ENCODE peak calls at places on chromosomes 6 and 20, in six cellular contexts. X, R, E, A, M and W are unnamed samples.

GRCh38 chr6:10136636-10137035 is 278.2 kb downstream of the TFAP2A start:
- DNase-seq in X (no peak), R (no peak), E (no peak), A (no peak), M (peak; percentile 99), W (no peak)

GRCh38 chr6:156991971-156992370 is 214.8 kb downstream of the ARID1B start:
- DNase-seq in X (no peak), R (peak; percentile 46), E (peak; percentile 6), A (no peak), M (peak; percentile 27), W (no peak)

GRCh38 chr6:166926748-166927147 is 29.6 kb downstream of the RNASET2 start:
- DNase-seq in X (no peak), R (no peak), E (no peak), A (no peak), M (no peak), W (no peak)

GRCh38 chr20:1876217-1876921 is 18.8 kb upstream of the SIRPA start:
- DNase-seq in X (no peak), R (no peak), E (no peak), A (no peak), M (peak; percentile 77), W (no peak)

GRCh38 chr20:40319741-40320499 is 369.1 kb downstream of the MAFB start:
- DNase-seq in X (no peak), R (no peak), E (no peak), A (no peak), M (no peak), W (no peak)

GRCh38 chr6:106748547-106749207 is 119.3 kb downstream of the QRSL1 start:
- DNase-seq in X (no peak), R (no peak), E (no peak), A (no peak), M (no peak), W (no peak)

GRCh38 chr6:91304506-91304905 is 717.6 kb upstream of the MAP3K7 start:
- DNase-seq in X (no peak), R (no peak), E (no peak), A (peak; percentile 24), M (peak; percentile 5), W (no peak)

GRCh38 chr20:37902504-37903313 is at the start of gene VSTM2L:
- DNase-seq in X (no peak), R (peak; percentile 73), E (peak; percentile 16), A (peak; percentile 25), M (peak; percentile 28), W (peak; percentile 75)

GRCh38 chr6:159968295-159969203 is at the start of gene IGF2R:
- DNase-seq in X (peak; percentile 67), R (peak; percentile 89), E (no peak), A (peak; percentile 70), M (no peak), W (peak; percentile 98)

GRCh38 chr6:56144538-56145324 is 102.6 kb downstream of the COL21A1 start:
- DNase-seq in X (no peak), R (peak; percentile 72), E (no peak), A (peak; percentile 53), M (peak; percentile 83), W (no peak)

GRCh38 chr6:36419295-36419694 is 23.4 kb downstream of the PXT1 start:
- DNase-seq in X (no peak), R (no peak), E (no peak), A (no peak), M (peak; percentile 96), W (no peak)

GRCh38 chr6:38483526-38483925 is 156.2 kb downstream of the BTBD9 start:
- DNase-seq in X (peak; percentile 55), R (no peak), E (no peak), A (no peak), M (no peak), W (peak; percentile 36)

DNA sequence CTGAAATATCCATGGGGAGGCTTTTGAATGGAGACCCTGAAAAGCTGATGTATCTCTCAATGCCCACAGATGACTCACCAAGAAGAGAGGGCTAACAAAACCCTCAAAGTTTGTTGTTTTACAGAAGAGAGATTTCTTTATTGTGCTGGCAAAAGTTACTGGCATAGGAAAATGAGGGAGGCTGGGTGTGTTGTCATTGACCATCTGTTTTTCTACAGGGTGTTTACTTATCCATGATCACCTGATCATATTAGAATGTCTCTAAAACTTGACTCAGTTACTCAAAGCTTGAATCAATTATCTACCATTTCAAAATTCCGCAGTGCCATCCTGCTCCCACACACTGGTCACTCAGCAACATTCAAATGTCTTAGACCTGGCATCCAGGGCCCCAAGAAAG is 9.8 kb downstream of the NCOA6 start:
- DNase-seq in X (no peak), R (peak; percentile 7), E (no peak), A (no peak), M (no peak), W (no peak)
- TF ChIP-seq CTCF in X (no peak), R (no peak), E (no peak), A (no peak), M (no peak), W (no peak)

DNA sequence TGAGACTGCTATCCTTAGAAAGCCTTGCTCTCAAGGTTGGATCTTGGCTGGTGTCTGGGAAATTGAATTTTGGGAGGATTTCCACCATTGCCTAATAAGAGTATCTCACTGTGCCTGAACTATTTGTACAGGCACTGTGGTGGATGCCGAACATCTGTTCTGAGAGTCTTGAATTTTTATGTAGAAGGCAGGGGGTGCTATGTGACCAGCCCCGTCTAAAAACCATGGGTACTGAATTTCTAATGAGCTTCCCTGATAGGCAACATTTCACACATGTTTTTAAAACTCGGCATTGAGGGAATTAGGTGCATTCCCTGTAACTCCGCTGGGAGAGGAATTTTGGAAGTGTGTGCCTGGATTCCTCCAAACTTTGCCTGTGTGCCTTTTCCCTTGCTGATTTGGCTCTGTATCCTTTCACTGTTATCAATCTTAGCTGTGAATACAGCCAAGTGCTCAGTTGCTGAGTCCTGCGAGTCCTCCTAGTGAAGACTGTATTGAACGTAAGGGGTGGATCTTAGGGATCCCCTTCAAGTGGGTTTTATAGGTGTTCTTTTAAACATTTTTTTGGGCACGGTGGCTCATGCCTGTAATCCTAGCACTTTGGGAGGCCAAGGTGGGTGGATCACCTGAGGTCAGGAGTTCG is 27.6 kb upstream of the SCAF8 start:
- DNase-seq in X (no peak), R (no peak), E (no peak), A (no peak), M (no peak), W (no peak)
- TF ChIP-seq CTCF in X (no peak), R (no peak), E (peak; percentile 13), A (peak; percentile 10), M (no peak), W (no peak)

DNA sequence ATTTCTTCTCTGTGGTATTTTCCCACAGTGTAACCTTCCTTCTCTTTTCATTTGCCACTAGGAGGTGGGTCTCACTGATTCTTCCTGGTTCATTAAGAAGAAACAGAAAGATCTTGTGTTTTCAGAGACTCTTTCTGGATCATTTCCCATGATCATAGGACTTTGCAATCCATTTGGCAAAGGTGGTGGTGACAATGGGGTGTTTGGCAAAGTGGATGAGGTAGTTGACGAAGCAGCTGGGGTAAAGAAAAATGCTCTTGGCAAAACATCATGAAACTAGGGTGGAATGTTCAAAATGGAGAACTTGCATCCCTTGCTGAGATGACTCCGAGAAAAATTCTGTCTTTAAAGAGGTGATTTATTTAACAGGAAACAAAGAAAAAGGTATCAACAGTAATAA is 50.6 kb downstream of the TRAF3IP2 start:
- DNase-seq in X (no peak), R (peak; percentile 58), E (no peak), A (no peak), M (no peak), W (no peak)
- TF ChIP-seq CTCF in X (no peak), R (peak; percentile 20), E (peak; percentile 25), A (no peak), M (no peak), W (no peak)

GRCh38 chr20:33259371-33259770 is 23.6 kb downstream of the BPIFA1 start:
- DNase-seq in X (no peak), R (no peak), E (no peak), A (no peak), M (no peak), W (no peak)

GRCh38 chr20:33263784-33264183 is 19.2 kb upstream of the BPIFB1 start:
- DNase-seq in X (no peak), R (no peak), E (no peak), A (no peak), M (no peak), W (no peak)

GRCh38 chr20:33261465-33261864 is 21.5 kb upstream of the BPIFB1 start:
- DNase-seq in X (no peak), R (no peak), E (no peak), A (no peak), M (no peak), W (no peak)

GRCh38 chr20:33267691-33268090 is 15.3 kb upstream of the BPIFB1 start:
- DNase-seq in X (no peak), R (no peak), E (no peak), A (no peak), M (no peak), W (no peak)

GRCh38 chr20:33262658-33263065 is 20.4 kb upstream of the BPIFB1 start:
- DNase-seq in X (no peak), R (peak; percentile 37), E (peak; percentile 6), A (peak; percentile 52), M (peak; percentile 52), W (no peak)
- TF ChIP-seq CTCF in X (peak; percentile 58), R (peak; percentile 75), E (peak; percentile 72), A (peak; percentile 80), M (peak; percentile 82), W (peak; percentile 51)

GRCh38 chr6:145895802-145896201 is 68.4 kb downstream of the SHPRH start:
- DNase-seq in X (no peak), R (peak; percentile 15), E (no peak), A (no peak), M (peak; percentile 20), W (no peak)
- TF ChIP-seq CTCF in X (no peak), R (peak; percentile 28), E (peak; percentile 45), A (no peak), M (peak; percentile 17), W (no peak)